ENCODE peak calls at places on chromosomes 13 and 19, in five cellular contexts. A is IMR-90, L is mammary epithelial cell, E is tibial artery, J is body of pancreas. R is an unnamed sample.
A peak's percentile ranks its signal among the peaks of the same experiment; 100 is the strongest.

GRCh38 chr13:26816876-26817275 is 56.3 kb upstream of the GPR12 start:
- DNase-seq in A (no peak), L (no peak), E (no peak), J (no peak), R (no peak)

GRCh38 chr13:74987124-74987690 is 494.8 kb downstream of the TBC1D4 start:
- DNase-seq in A (no peak), L (no peak), E (no peak), J (no peak), R (no peak)

GRCh38 chr19:40810160-40810559 is 11.2 kb downstream of the EGLN2 start:
- DNase-seq in A (no peak), L (no peak), E (no peak), J (no peak), R (no peak)

GRCh38 chr19:35559781-35560180 is 3.7 kb downstream of the ATP4A start:
- DNase-seq in A (no peak), L (no peak), E (no peak), J (no peak), R (no peak)

GRCh38 chr13:33746867-33747266 is 71.1 kb upstream of the RFC3 start:
- DNase-seq in A (no peak), L (no peak), E (no peak), J (no peak), R (no peak)

GRCh38 chr13:48096670-48097069 is 1.8 kb upstream of the MED4 start:
- DNase-seq in A (no peak), L (no peak), E (no peak), J (no peak), R (no peak)

GRCh38 chr19:40390084-40390742 is at the start of gene HIPK4:
- DNase-seq in A (no peak), L (no peak), E (no peak), J (no peak), R (no peak)

GRCh38 chr19:33681081-33681680 is 59.4 kb downstream of the CHST8 start:
- DNase-seq in A (no peak), L (no peak), E (no peak), J (no peak), R (no peak)

DNA sequence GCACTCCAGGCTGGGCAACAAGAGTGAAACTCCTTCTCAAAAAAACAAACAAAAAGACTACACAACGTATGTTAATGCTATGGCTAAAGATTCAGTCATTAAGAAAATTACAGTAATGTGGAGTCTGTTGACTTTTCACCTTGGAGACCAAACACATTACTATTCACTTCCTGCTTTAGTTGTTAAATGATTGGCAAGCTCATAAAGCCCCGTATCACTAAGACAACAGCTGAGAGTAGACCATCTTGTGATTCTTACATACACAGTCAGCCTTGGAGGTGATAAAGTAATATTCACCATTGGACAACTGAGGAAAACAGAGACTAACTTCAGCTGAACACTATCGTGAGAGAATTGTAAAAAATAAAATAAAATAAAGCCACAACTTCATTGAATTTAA is 86.5 kb downstream of the KCTD12 start:
- DNase-seq in A (no peak), L (peak; percentile 24), E (no peak), J (no peak), R (no peak)
- H3K27me3 ChIP-seq in A (no peaks in the 10 kb centered on the region), L (no peaks in the 10 kb centered on the region), E (no peaks in the 10 kb centered on the region), J (no peaks in the 10 kb centered on the region), R (no peaks in the 10 kb centered on the region)

GRCh38 chr13:94479559-94480095 is at the start of gene DCT:
- DNase-seq in A (no peak), L (no peak), E (no peak), J (no peak), R (no peak)
- TF ChIP-seq CTCF in A (no peak), L (no peak), E (no peak), J (no peak), R (no peak)

DNA sequence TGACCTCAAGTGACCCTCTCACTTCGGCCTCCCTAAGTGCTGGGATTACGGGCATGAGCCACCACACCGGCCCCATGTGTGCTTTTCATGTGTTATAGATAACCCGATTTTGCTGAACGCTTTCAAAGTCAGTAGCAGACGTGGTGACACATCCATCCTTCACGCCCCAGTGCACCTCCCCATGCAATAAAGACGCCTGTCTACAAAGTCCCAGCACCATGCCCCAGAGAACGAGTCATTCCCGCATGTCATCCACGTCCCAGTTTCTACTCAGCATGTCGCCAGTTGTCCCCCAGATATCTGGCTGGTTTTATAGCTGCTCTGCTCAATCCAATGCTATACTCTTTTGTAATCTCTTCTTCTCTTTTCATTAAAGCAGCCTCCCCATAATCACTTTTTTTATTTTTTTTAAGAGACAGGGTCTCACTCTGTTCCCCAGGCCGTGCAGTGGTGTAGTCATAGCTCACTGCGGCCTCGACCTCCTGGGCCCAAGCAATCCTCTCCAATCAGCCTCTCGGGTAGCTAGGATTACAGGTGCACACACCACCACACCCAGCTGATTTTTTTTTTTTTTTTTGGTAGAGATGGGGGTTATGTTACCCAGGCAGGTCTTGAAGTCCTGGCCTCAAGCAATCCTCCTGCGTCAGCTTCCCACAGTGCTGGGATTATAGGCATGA is 42.5 kb downstream of the DNM2 start:
- DNase-seq in A (no peak), L (no peak), E (no peak), J (no peak), R (no peak)
- H3K36me3 ChIP-seq in A (peaks cover 18% of the 10 kb centered on the region), L (peaks cover 4% of the 10 kb centered on the region), E (peaks cover 28% of the 10 kb centered on the region), J (peaks cover 2% of the 10 kb centered on the region), R (no peaks in the 10 kb centered on the region)

DNA sequence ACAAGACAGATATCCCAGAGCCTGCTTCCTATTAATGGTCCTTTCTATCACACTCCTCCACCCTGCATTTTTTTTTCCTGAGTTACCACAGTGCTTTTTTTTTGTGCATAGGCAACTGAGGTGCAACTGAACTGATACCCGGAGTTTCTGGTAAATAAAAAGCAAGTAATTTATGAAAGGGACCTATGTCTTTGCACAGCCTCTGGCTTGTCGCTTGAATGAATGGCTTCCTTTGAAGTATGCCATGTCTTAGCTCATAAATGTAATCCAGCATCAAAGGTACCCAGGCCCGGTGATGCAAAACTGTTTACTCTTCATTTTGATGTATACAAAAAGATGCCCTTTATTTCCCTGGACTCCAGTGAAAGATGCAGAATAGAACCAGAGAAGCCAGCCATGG is 31.8 kb downstream of the GSX1 start:
- DNase-seq in A (no peak), L (no peak), E (no peak), J (no peak), R (no peak)
- H3K27me3 ChIP-seq in A (peaks cover 42% of the 10 kb centered on the region), L (peaks cover 17% of the 10 kb centered on the region), E (no peaks in the 10 kb centered on the region), J (peaks cover 20% of the 10 kb centered on the region), R (no peaks in the 10 kb centered on the region)

GRCh38 chr13:51260154-51260553 is 38.0 kb downstream of the FAM124A start:
- DNase-seq in A (no peak), L (no peak), E (no peak), J (no peak), R (no peak)

GRCh38 chr13:51261610-51262249 is 39.5 kb downstream of the FAM124A start:
- DNase-seq in A (no peak), L (no peak), E (no peak), J (no peak), R (no peak)

GRCh38 chr13:51259359-51259645 is 37.1 kb downstream of the FAM124A start:
- DNase-seq in A (no peak), L (no peak), E (no peak), J (no peak), R (no peak)

GRCh38 chr13:51258612-51259358 is 36.6 kb downstream of the FAM124A start:
- DNase-seq in A (no peak), L (no peak), E (no peak), J (peak; percentile 14), R (no peak)

DNA sequence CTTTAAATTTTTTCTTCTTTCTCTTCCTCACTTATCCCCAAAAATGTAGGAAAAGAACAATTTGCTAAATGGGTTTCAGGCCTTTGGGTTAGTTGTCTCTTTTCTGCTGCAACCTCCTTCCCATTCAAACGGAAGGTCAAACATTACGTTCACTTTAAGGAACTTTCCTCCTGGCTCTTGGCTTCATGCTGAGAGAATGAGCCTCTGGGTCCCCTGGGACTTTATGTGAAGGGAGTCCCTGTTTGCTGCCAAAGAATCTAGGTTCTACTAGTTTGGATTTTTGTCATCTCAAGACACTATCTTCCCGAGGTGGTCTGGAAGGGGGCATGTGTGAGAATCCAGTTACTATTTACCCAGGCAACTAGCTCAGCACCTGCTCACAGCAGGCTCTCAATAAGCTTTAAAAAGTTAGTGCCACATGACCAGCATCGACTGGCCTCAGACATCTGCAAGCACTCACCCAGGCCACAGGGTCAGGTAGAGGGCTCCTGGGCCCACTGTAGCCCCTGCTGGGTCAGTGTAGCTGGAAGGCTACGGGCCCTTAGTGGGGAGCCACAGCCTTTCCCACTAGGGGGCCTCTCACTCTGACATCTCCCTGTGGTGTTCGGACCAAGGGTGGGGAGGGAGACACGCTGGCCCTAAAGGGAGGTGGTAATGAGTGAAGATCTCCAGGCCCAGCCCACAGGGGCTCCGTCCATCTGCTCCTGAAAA is 40.5 kb downstream of the FAM124A start:
- DNase-seq in A (no peak), L (no peak), E (no peak), J (no peak), R (no peak)
- TF ChIP-seq CTCF in A (no peak), L (no peak), E (no peak), J (no peak), R (no peak)

R was measured in ovary.